ENCODE peak calls at places on chromosomes 7 and 10, in ten cellular contexts. One of them, this sample, is unnamed.

GRCh38 chr7:23246540-23246939 is at the start of gene GPNMB:
- DNase-seq in HFFc6: peak; percentile 94
- DNase-seq in fibroblast of lung: peak; percentile 82
- DNase-seq in lower leg skin: peak; percentile 91
- DNase-seq in GM20000: no peak
- DNase-seq in tibial artery: peak; percentile 85
- DNase-seq in CD8-positive, alpha-beta T cell: no peak
- DNase-seq in GM12865: no peak
- DNase-seq in GM10248: no peak
- DNase-seq in right lobe of liver: no peak
- DNase-seq in this sample: no peak

GRCh38 chr7:31007634-31008033 is 43.9 kb downstream of the GHRHR start:
- DNase-seq in HFFc6: no peak
- DNase-seq in fibroblast of lung: no peak
- DNase-seq in lower leg skin: no peak
- DNase-seq in GM20000: no peak
- DNase-seq in tibial artery: no peak
- DNase-seq in CD8-positive, alpha-beta T cell: no peak
- DNase-seq in GM12865: no peak
- DNase-seq in GM10248: no peak
- DNase-seq in right lobe of liver: no peak
- DNase-seq in this sample: no peak

GRCh38 chr7:55485501-55486171 is 86.7 kb downstream of the VOPP1 start:
- DNase-seq in HFFc6: no peak
- DNase-seq in fibroblast of lung: no peak
- DNase-seq in lower leg skin: no peak
- DNase-seq in GM20000: no peak
- DNase-seq in tibial artery: no peak
- DNase-seq in CD8-positive, alpha-beta T cell: no peak
- DNase-seq in GM12865: no peak
- DNase-seq in GM10248: no peak
- DNase-seq in right lobe of liver: no peak
- DNase-seq in this sample: no peak

GRCh38 chr7:155469311-155470185 is 11.6 kb downstream of the EN2 start:
- DNase-seq in HFFc6: no peak
- DNase-seq in fibroblast of lung: no peak
- DNase-seq in lower leg skin: no peak
- DNase-seq in GM20000: no peak
- DNase-seq in tibial artery: no peak
- DNase-seq in CD8-positive, alpha-beta T cell: no peak
- DNase-seq in GM12865: no peak
- DNase-seq in GM10248: no peak
- DNase-seq in right lobe of liver: no peak
- DNase-seq in this sample: no peak

GRCh38 chr10:128602183-128602582 is 476.0 kb upstream of the MKI67 start:
- DNase-seq in HFFc6: no peak
- DNase-seq in fibroblast of lung: no peak
- DNase-seq in lower leg skin: no peak
- DNase-seq in GM20000: no peak
- DNase-seq in tibial artery: no peak
- DNase-seq in CD8-positive, alpha-beta T cell: no peak
- DNase-seq in GM12865: no peak
- DNase-seq in GM10248: no peak
- DNase-seq in right lobe of liver: no peak
- DNase-seq in this sample: no peak

GRCh38 chr7:94069154-94069739 is 65.1 kb upstream of the BET1 start:
- DNase-seq in HFFc6: no peak
- DNase-seq in fibroblast of lung: peak; percentile 65
- DNase-seq in lower leg skin: no peak
- DNase-seq in GM20000: no peak
- DNase-seq in tibial artery: no peak
- DNase-seq in CD8-positive, alpha-beta T cell: no peak
- DNase-seq in GM12865: peak; percentile 45
- DNase-seq in GM10248: peak; percentile 29
- DNase-seq in right lobe of liver: no peak
- DNase-seq in this sample: no peak

GRCh38 chr7:25289522-25289921 is 61.2 kb upstream of the NPVF start:
- DNase-seq in HFFc6: no peak
- DNase-seq in fibroblast of lung: no peak
- DNase-seq in lower leg skin: no peak
- DNase-seq in GM20000: no peak
- DNase-seq in tibial artery: no peak
- DNase-seq in CD8-positive, alpha-beta T cell: no peak
- DNase-seq in GM12865: no peak
- DNase-seq in GM10248: no peak
- DNase-seq in right lobe of liver: no peak
- DNase-seq in this sample: no peak

GRCh38 chr10:69703766-69704191 is 73.7 kb downstream of the FAM241B start:
- DNase-seq in HFFc6: peak; percentile 92
- DNase-seq in fibroblast of lung: peak; percentile 93
- DNase-seq in lower leg skin: no peak
- DNase-seq in GM20000: no peak
- DNase-seq in tibial artery: no peak
- DNase-seq in CD8-positive, alpha-beta T cell: no peak
- DNase-seq in GM12865: no peak
- DNase-seq in GM10248: no peak
- DNase-seq in right lobe of liver: no peak
- DNase-seq in this sample: no peak

GRCh38 chr7:44348851-44349781 is 23.7 kb upstream of the CAMK2B start:
- DNase-seq in HFFc6: no peak
- DNase-seq in fibroblast of lung: no peak
- DNase-seq in lower leg skin: no peak
- DNase-seq in GM20000: no peak
- DNase-seq in tibial artery: no peak
- DNase-seq in CD8-positive, alpha-beta T cell: no peak
- DNase-seq in GM12865: no peak
- DNase-seq in GM10248: no peak
- DNase-seq in right lobe of liver: no peak
- DNase-seq in this sample: no peak

GRCh38 chr7:44346063-44346462 is 20.7 kb upstream of the CAMK2B start:
- DNase-seq in HFFc6: no peak
- DNase-seq in fibroblast of lung: no peak
- DNase-seq in lower leg skin: no peak
- DNase-seq in GM20000: no peak
- DNase-seq in tibial artery: no peak
- DNase-seq in CD8-positive, alpha-beta T cell: no peak
- DNase-seq in GM12865: no peak
- DNase-seq in GM10248: no peak
- DNase-seq in right lobe of liver: no peak
- DNase-seq in this sample: no peak

GRCh38 chr7:44347546-44348114 is 22.2 kb upstream of the CAMK2B start:
- DNase-seq in HFFc6: no peak
- DNase-seq in fibroblast of lung: no peak
- DNase-seq in lower leg skin: no peak
- DNase-seq in GM20000: no peak
- DNase-seq in tibial artery: no peak
- DNase-seq in CD8-positive, alpha-beta T cell: no peak
- DNase-seq in GM12865: no peak
- DNase-seq in GM10248: no peak
- DNase-seq in right lobe of liver: no peak
- DNase-seq in this sample: no peak

GRCh38 chr7:44353668-44354067 is 28.3 kb upstream of the CAMK2B start:
- DNase-seq in HFFc6: no peak
- DNase-seq in fibroblast of lung: no peak
- DNase-seq in lower leg skin: no peak
- DNase-seq in GM20000: no peak
- DNase-seq in tibial artery: no peak
- DNase-seq in CD8-positive, alpha-beta T cell: no peak
- DNase-seq in GM12865: no peak
- DNase-seq in GM10248: no peak
- DNase-seq in right lobe of liver: no peak
- DNase-seq in this sample: no peak

DNA sequence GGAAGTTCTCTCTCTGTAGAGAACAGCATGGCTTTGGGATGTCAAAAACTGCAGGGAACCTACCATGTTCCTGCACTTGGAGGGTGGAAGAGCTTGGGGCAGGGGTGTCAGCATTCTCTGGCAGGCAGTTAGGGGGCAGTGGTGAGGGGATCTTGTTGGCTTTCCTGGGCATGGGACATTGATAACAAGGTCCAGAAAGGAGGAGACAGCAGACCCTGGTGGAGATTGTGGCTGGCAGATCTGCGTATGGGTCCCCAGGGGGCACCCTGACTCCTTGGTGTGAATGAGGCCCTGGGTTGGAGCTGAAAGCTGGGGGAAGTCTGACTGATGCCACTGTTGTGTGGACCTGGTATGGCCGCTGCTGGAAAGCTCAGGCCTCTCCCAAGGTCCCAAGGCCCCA is 22.9 kb upstream of the CAMK2B start:
- DNase-seq in HFFc6: peak; percentile 46
- DNase-seq in fibroblast of lung: no peak
- DNase-seq in lower leg skin: no peak
- DNase-seq in GM20000: peak; percentile 45
- DNase-seq in tibial artery: no peak
- DNase-seq in CD8-positive, alpha-beta T cell: no peak
- DNase-seq in GM12865: peak; percentile 65
- DNase-seq in GM10248: no peak
- DNase-seq in right lobe of liver: no peak
- DNase-seq in this sample: no peak
- TF ChIP-seq CTCF in HFFc6: peak; percentile 77
- TF ChIP-seq CTCF in fibroblast of lung: peak; percentile 36
- TF ChIP-seq CTCF in lower leg skin: no peak
- TF ChIP-seq CTCF in GM20000: no peak
- TF ChIP-seq CTCF in tibial artery: no peak
- TF ChIP-seq CTCF in CD8-positive, alpha-beta T cell: no peak
- TF ChIP-seq CTCF in GM12865: peak; percentile 59
- TF ChIP-seq CTCF in GM10248: peak; percentile 53
- TF ChIP-seq CTCF in right lobe of liver: no peak
- TF ChIP-seq CTCF in this sample: peak; percentile 49

GRCh38 chr10:21726601-21727295 is 192.7 kb downstream of the MLLT10 start:
- DNase-seq in HFFc6: no peak
- DNase-seq in fibroblast of lung: peak; percentile 35
- DNase-seq in lower leg skin: no peak
- DNase-seq in GM20000: no peak
- DNase-seq in tibial artery: no peak
- DNase-seq in CD8-positive, alpha-beta T cell: no peak
- DNase-seq in GM12865: no peak
- DNase-seq in GM10248: no peak
- DNase-seq in right lobe of liver: no peak
- DNase-seq in this sample: no peak

GRCh38 chr10:21733710-21734109 is 199.7 kb downstream of the MLLT10 start:
- DNase-seq in HFFc6: no peak
- DNase-seq in fibroblast of lung: peak; percentile 29
- DNase-seq in lower leg skin: no peak
- DNase-seq in GM20000: no peak
- DNase-seq in tibial artery: no peak
- DNase-seq in CD8-positive, alpha-beta T cell: no peak
- DNase-seq in GM12865: no peak
- DNase-seq in GM10248: no peak
- DNase-seq in right lobe of liver: no peak
- DNase-seq in this sample: no peak

GRCh38 chr10:21737061-21737460 is 203.0 kb downstream of the MLLT10 start:
- DNase-seq in HFFc6: no peak
- DNase-seq in fibroblast of lung: no peak
- DNase-seq in lower leg skin: no peak
- DNase-seq in GM20000: no peak
- DNase-seq in tibial artery: no peak
- DNase-seq in CD8-positive, alpha-beta T cell: no peak
- DNase-seq in GM12865: no peak
- DNase-seq in GM10248: no peak
- DNase-seq in right lobe of liver: no peak
- DNase-seq in this sample: no peak

GRCh38 chr10:21727452-21728168 is 193.6 kb downstream of the MLLT10 start:
- DNase-seq in HFFc6: peak; percentile 8
- DNase-seq in fibroblast of lung: peak; percentile 54
- DNase-seq in lower leg skin: no peak
- DNase-seq in GM20000: no peak
- DNase-seq in tibial artery: no peak
- DNase-seq in CD8-positive, alpha-beta T cell: no peak
- DNase-seq in GM12865: no peak
- DNase-seq in GM10248: no peak
- DNase-seq in right lobe of liver: no peak
- DNase-seq in this sample: no peak

GRCh38 chr10:21732067-21732772 is 198.2 kb downstream of the MLLT10 start:
- DNase-seq in HFFc6: peak; percentile 67
- DNase-seq in fibroblast of lung: peak; percentile 69
- DNase-seq in lower leg skin: no peak
- DNase-seq in GM20000: peak; percentile 66
- DNase-seq in tibial artery: no peak
- DNase-seq in CD8-positive, alpha-beta T cell: peak; percentile 32
- DNase-seq in GM12865: peak; percentile 77
- DNase-seq in GM10248: peak; percentile 75
- DNase-seq in right lobe of liver: peak; percentile 61
- DNase-seq in this sample: no peak
- TF ChIP-seq CTCF in HFFc6: peak; percentile 94
- TF ChIP-seq CTCF in fibroblast of lung: peak; percentile 95
- TF ChIP-seq CTCF in lower leg skin: no peak
- TF ChIP-seq CTCF in GM20000: peak; percentile 84
- TF ChIP-seq CTCF in tibial artery: peak; percentile 67
- TF ChIP-seq CTCF in CD8-positive, alpha-beta T cell: peak; percentile 56
- TF ChIP-seq CTCF in GM12865: peak; percentile 79
- TF ChIP-seq CTCF in GM10248: peak; percentile 85
- TF ChIP-seq CTCF in right lobe of liver: peak; percentile 62
- TF ChIP-seq CTCF in this sample: peak; percentile 92

GRCh38 chr7:148865283-148865682 is 18.8 kb downstream of the EZH2 start:
- DNase-seq in HFFc6: no peak
- DNase-seq in fibroblast of lung: no peak
- DNase-seq in lower leg skin: no peak
- DNase-seq in GM20000: no peak
- DNase-seq in tibial artery: no peak
- DNase-seq in CD8-positive, alpha-beta T cell: no peak
- DNase-seq in GM12865: no peak
- DNase-seq in GM10248: no peak
- DNase-seq in right lobe of liver: no peak
- DNase-seq in this sample: no peak

GRCh38 chr7:148871030-148871429 is 13.1 kb downstream of the EZH2 start:
- DNase-seq in HFFc6: no peak
- DNase-seq in fibroblast of lung: no peak
- DNase-seq in lower leg skin: no peak
- DNase-seq in GM20000: no peak
- DNase-seq in tibial artery: no peak
- DNase-seq in CD8-positive, alpha-beta T cell: no peak
- DNase-seq in GM12865: no peak
- DNase-seq in GM10248: no peak
- DNase-seq in right lobe of liver: no peak
- DNase-seq in this sample: no peak

GRCh38 chr7:148868378-148868674 is 15.8 kb downstream of the EZH2 start:
- DNase-seq in HFFc6: no peak
- DNase-seq in fibroblast of lung: no peak
- DNase-seq in lower leg skin: no peak
- DNase-seq in GM20000: no peak
- DNase-seq in tibial artery: no peak
- DNase-seq in CD8-positive, alpha-beta T cell: no peak
- DNase-seq in GM12865: no peak
- DNase-seq in GM10248: no peak
- DNase-seq in right lobe of liver: no peak
- DNase-seq in this sample: no peak

GRCh38 chr7:148866362-148866761 is 17.7 kb downstream of the EZH2 start:
- DNase-seq in HFFc6: no peak
- DNase-seq in fibroblast of lung: no peak
- DNase-seq in lower leg skin: no peak
- DNase-seq in GM20000: no peak
- DNase-seq in tibial artery: no peak
- DNase-seq in CD8-positive, alpha-beta T cell: no peak
- DNase-seq in GM12865: no peak
- DNase-seq in GM10248: no peak
- DNase-seq in right lobe of liver: no peak
- DNase-seq in this sample: no peak

DNA sequence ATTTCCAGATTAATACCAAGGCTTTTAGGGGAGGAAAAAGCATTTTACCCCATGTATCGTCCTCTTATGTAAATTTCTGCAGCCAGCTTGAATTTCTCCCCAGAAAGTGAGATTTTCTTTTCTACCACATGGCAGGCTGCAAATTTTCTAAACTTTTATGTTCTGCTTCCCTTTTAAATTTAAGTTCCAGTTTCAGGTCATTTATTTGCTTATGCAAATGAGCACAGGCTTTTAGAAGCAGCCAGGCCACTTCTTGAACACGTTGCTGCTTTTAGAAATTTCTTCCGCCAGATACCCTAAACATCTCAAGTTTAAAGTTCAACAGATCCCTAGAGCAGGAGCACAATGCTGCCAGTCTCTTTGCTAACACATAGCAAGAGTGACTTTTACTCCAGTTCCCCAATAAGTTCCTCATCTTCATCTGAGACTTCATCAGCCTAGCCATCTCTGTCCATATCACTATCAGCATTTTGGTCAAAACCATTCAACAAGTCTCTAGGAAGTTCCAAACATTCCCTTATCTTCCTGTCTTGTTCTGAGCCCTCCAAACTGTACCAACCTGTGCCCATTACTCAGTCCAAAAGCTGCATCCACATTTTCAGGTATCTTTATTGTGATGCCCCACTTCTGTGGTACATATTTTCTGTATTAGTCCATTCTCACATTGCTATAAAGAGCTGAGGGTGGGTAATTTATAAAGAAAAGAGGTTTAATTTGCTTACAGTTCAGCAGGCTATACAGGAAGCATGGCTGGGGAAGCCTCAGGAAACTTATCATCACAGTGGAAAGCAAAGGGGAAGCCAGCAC is 16.3 kb downstream of the EZH2 start:
- DNase-seq in HFFc6: no peak
- DNase-seq in fibroblast of lung: no peak
- DNase-seq in lower leg skin: no peak
- DNase-seq in GM20000: no peak
- DNase-seq in tibial artery: no peak
- DNase-seq in CD8-positive, alpha-beta T cell: no peak
- DNase-seq in GM12865: peak; percentile 45
- DNase-seq in GM10248: no peak
- DNase-seq in right lobe of liver: no peak
- DNase-seq in this sample: no peak
- TF ChIP-seq CTCF in HFFc6: no peak
- TF ChIP-seq CTCF in fibroblast of lung: no peak
- TF ChIP-seq CTCF in lower leg skin: no peak
- TF ChIP-seq CTCF in GM20000: no peak
- TF ChIP-seq CTCF in tibial artery: no peak
- TF ChIP-seq CTCF in CD8-positive, alpha-beta T cell: no peak
- TF ChIP-seq CTCF in GM12865: no peak
- TF ChIP-seq CTCF in GM10248: no peak
- TF ChIP-seq CTCF in right lobe of liver: no peak
- TF ChIP-seq CTCF in this sample: no peak

GRCh38 chr10:60898372-60898771 is 45.6 kb downstream of the RHOBTB1 start:
- DNase-seq in HFFc6: no peak
- DNase-seq in fibroblast of lung: no peak
- DNase-seq in lower leg skin: no peak
- DNase-seq in GM20000: no peak
- DNase-seq in tibial artery: no peak
- DNase-seq in CD8-positive, alpha-beta T cell: no peak
- DNase-seq in GM12865: no peak
- DNase-seq in GM10248: no peak
- DNase-seq in right lobe of liver: no peak
- DNase-seq in this sample: no peak

GRCh38 chr10:60896033-60896432 is 48.0 kb downstream of the RHOBTB1 start:
- DNase-seq in HFFc6: no peak
- DNase-seq in fibroblast of lung: peak; percentile 71
- DNase-seq in lower leg skin: no peak
- DNase-seq in GM20000: no peak
- DNase-seq in tibial artery: no peak
- DNase-seq in CD8-positive, alpha-beta T cell: no peak
- DNase-seq in GM12865: no peak
- DNase-seq in GM10248: no peak
- DNase-seq in right lobe of liver: no peak
- DNase-seq in this sample: no peak

GRCh38 chr10:60896715-60897114 is 47.3 kb downstream of the RHOBTB1 start:
- DNase-seq in HFFc6: no peak
- DNase-seq in fibroblast of lung: peak; percentile 55
- DNase-seq in lower leg skin: no peak
- DNase-seq in GM20000: no peak
- DNase-seq in tibial artery: no peak
- DNase-seq in CD8-positive, alpha-beta T cell: no peak
- DNase-seq in GM12865: no peak
- DNase-seq in GM10248: no peak
- DNase-seq in right lobe of liver: no peak
- DNase-seq in this sample: no peak

GRCh38 chr10:60901561-60902235 is 42.3 kb downstream of the RHOBTB1 start:
- DNase-seq in HFFc6: no peak
- DNase-seq in fibroblast of lung: no peak
- DNase-seq in lower leg skin: no peak
- DNase-seq in GM20000: no peak
- DNase-seq in tibial artery: peak; percentile 41
- DNase-seq in CD8-positive, alpha-beta T cell: no peak
- DNase-seq in GM12865: no peak
- DNase-seq in GM10248: no peak
- DNase-seq in right lobe of liver: peak; percentile 75
- DNase-seq in this sample: no peak

DNA sequence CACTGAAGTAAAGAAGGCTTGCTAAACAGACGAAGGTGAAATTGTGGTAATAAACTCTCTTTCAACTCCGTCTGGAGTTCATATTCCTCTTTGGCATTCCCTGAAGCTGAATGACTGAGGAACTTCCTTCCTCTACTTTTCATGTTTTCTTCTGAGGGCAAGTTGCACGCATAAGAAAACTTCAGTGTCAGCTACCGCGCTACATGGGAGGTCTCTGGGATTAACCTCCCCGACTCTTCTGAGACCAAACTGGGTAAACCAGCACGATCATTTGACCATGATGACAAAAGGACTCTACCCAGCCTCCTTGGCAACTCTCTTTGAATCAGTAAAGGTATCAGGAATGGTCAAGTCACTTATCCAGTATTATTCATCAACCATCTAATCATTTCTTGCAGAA is 44.7 kb downstream of the RHOBTB1 start:
- DNase-seq in HFFc6: no peak
- DNase-seq in fibroblast of lung: no peak
- DNase-seq in lower leg skin: no peak
- DNase-seq in GM20000: no peak
- DNase-seq in tibial artery: no peak
- DNase-seq in CD8-positive, alpha-beta T cell: no peak
- DNase-seq in GM12865: no peak
- DNase-seq in GM10248: no peak
- DNase-seq in right lobe of liver: no peak
- DNase-seq in this sample: no peak
- TF ChIP-seq CTCF in HFFc6: no peak
- TF ChIP-seq CTCF in fibroblast of lung: no peak
- TF ChIP-seq CTCF in lower leg skin: no peak
- TF ChIP-seq CTCF in GM20000: no peak
- TF ChIP-seq CTCF in tibial artery: no peak
- TF ChIP-seq CTCF in CD8-positive, alpha-beta T cell: no peak
- TF ChIP-seq CTCF in GM12865: no peak
- TF ChIP-seq CTCF in GM10248: no peak
- TF ChIP-seq CTCF in right lobe of liver: no peak
- TF ChIP-seq CTCF in this sample: no peak

This sample was measured in type B pancreatic cell.